ENCODE peak calls at places on chromosomes 6 and 20, in four cellular contexts. N is HCT116, C is suprapubic skin, Z is body of pancreas. G is an unnamed sample.

GRCh38 chr6:41536884-41537347 is 9.3 kb upstream of the FOXP4 start:
- DNase-seq in N (peak), C (no peak), Z (peak), G (no peak)

GRCh38 chr20:19783966-19784401 is 25.9 kb downstream of the RIN2 start:
- DNase-seq in N (no peak), C (no peak), Z (peak), G (no peak)

GRCh38 chr6:170210026-170210390 is 80.9 kb downstream of the DLL1 start:
- DNase-seq in N (no peak), C (peak), Z (no peak), G (no peak)

GRCh38 chr6:130970839-130971410 is 92.1 kb downstream of the EPB41L2 start:
- DNase-seq in N (no peak), C (no peak), Z (no peak), G (no peak)

GRCh38 chr6:7270320-7271204 is 42.4 kb downstream of the SSR1 start:
- DNase-seq in N (no peak), C (peak), Z (peak), G (no peak)

GRCh38 chr6:45423901-45424627 is 46.3 kb upstream of the SUPT3H start:
- DNase-seq in N (no peak), C (no peak), Z (no peak), G (no peak)

GRCh38 chr6:121393711-121394110 is 41.7 kb upstream of the GJA1 start:
- DNase-seq in N (no peak), C (no peak), Z (no peak), G (no peak)

GRCh38 chr6:137840252-137840651 is 26.8 kb upstream of the TNFAIP3 start:
- DNase-seq in N (no peak), C (no peak), Z (no peak), G (no peak)

GRCh38 chr6:15089569-15090144 is 156.2 kb upstream of the JARID2 start:
- DNase-seq in N (no peak), C (no peak), Z (peak), G (peak)

GRCh38 chr20:57743450-57744095 is 33.8 kb upstream of the PMEPA1 start:
- DNase-seq in N (no peak), C (no peak), Z (no peak), G (no peak)

GRCh38 chr6:147141690-147142308 is 62.4 kb upstream of the STXBP5 start:
- DNase-seq in N (no peak), C (no peak), Z (no peak), G (no peak)

GRCh38 chr6:32932132-32932868 is 8.5 kb downstream of the HLA-DMB start:
- DNase-seq in N (no peak), C (no peak), Z (no peak), G (no peak)

GRCh38 chr20:5039255-5039657 is 37.9 kb upstream of the SLC23A2 start:
- DNase-seq in N (no peak), C (no peak), Z (no peak), G (no peak)

GRCh38 chr20:40160151-40160550 is 528.9 kb downstream of the MAFB start:
- DNase-seq in N (peak), C (peak), Z (peak), G (no peak)

GRCh38 chr6:13573669-13574110 is 711 bp upstream of the SIRT5 start:
- DNase-seq in N (peak), C (no peak), Z (peak), G (no peak)

GRCh38 chr20:63941282-63942060 is 14.7 kb downstream of the UCKL1 start:
- DNase-seq in N (no peak), C (peak), Z (peak), G (no peak)

GRCh38 chr20:49245921-49246740 is 26.9 kb downstream of the DDX27 start:
- DNase-seq in N (peak), C (no peak), Z (no peak), G (no peak)

GRCh38 chr6:42963855-42964605 is 3.5 kb downstream of the GNMT start:
- DNase-seq in N (no peak), C (no peak), Z (peak), G (no peak)

GRCh38 chr6:20205722-20206154 is 6.5 kb downstream of the MBOAT1 start:
- DNase-seq in N (no peak), C (no peak), Z (no peak), G (no peak)

GRCh38 chr20:41300906-41301305 is 16.6 kb downstream of the ZHX3 start:
- DNase-seq in N (no peak), C (no peak), Z (no peak), G (no peak)

GRCh38 chr6:127146935-127147334 is 28.5 kb downstream of the RSPO3 start:
- DNase-seq in N (no peak), C (no peak), Z (no peak), G (no peak)

GRCh38 chr6:27209659-27210269 is 37.7 kb upstream of the PRSS16 start:
- DNase-seq in N (no peak), C (no peak), Z (no peak), G (no peak)

GRCh38 chr6:119160911-119161310 is 82.4 kb upstream of the FAM184A start:
- DNase-seq in N (no peak), C (no peak), Z (no peak), G (no peak)

GRCh38 chr6:46926481-46926880 is 4.7 kb upstream of the ADGRF5 start:
- DNase-seq in N (no peak), C (no peak), Z (no peak), G (no peak)

GRCh38 chr6:143778926-143779325 is 64.2 kb upstream of the LTV1 start:
- DNase-seq in N (no peak), C (no peak), Z (no peak), G (no peak)

GRCh38 chr6:20589266-20589665 is 55.0 kb downstream of the CDKAL1 start:
- DNase-seq in N (no peak), C (no peak), Z (peak), G (no peak)

GRCh38 chr6:129568015-129568414 is 142.0 kb downstream of the ARHGAP18 start:
- DNase-seq in N (no peak), C (no peak), Z (no peak), G (no peak)
- TF ChIP-seq POLR2A in N (no peak), C (no peak), Z (no peak), G (no peak)

GRCh38 chr20:53580376-53581111 is 13.1 kb downstream of the ZNF217 start:
- DNase-seq in N (no peak), C (no peak), Z (no peak), G (no peak)
- TF ChIP-seq CTCF in N (peak), C (no peak), Z (peak), G (no peak)

DNA sequence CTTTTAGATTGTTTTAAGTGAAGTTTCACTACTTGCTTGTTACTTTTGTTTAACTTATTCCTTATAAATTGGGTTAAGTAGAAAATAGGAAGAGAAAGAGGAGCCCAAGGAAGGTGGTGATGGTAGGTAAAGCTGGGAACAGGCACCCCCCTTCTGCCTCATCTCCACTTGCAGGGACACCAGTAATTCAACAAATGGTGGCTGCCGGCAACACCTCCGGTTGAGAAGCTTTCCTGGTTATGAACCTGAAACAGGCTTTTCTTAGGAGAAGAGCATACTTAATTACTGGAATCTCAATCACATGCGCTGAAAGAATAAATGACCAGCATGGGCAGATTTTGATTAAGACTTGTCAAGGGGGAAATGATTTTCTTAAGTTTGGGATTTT is 158.9 kb upstream of the ZNF217 start:
- DNase-seq in N (no peak), C (no peak), Z (no peak), G (no peak)
- TF ChIP-seq POLR2A in N (no peak), C (no peak), Z (no peak), G (no peak)

GRCh38 chr20:62387219-62387913 is 463 bp downstream of the RPS21 start:
- DNase-seq in N (no peak), C (no peak), Z (no peak), G (no peak)

GRCh38 chr20:62390306-62391164 is 3.6 kb downstream of the RPS21 start:
- DNase-seq in N (no peak), C (no peak), Z (no peak), G (no peak)

GRCh38 chr20:62387993-62388635 is 1.2 kb downstream of the RPS21 start:
- DNase-seq in N (no peak), C (no peak), Z (no peak), G (no peak)

GRCh38 chr20:62389601-62390087 is 2.7 kb downstream of the RPS21 start:
- DNase-seq in N (no peak), C (no peak), Z (no peak), G (no peak)

GRCh38 chr20:62388839-62389600 is 2.1 kb downstream of the RPS21 start:
- DNase-seq in N (no peak), C (no peak), Z (no peak), G (no peak)
- TF ChIP-seq CTCF in N (peak), C (no peak), Z (no peak), G (no peak)

GRCh38 chr20:9256359-9256758 is 187.5 kb downstream of the PLCB4 start:
- DNase-seq in N (no peak), C (no peak), Z (no peak), G (no peak)
- TF ChIP-seq POLR2A in N (no peak), C (no peak), Z (no peak), G (no peak)

GRCh38 chr6:112525749-112526148 is 178.6 kb downstream of the RFPL4B start:
- DNase-seq in N (no peak), C (no peak), Z (no peak), G (no peak)
- TF ChIP-seq CTCF in N (no peak), C (no peak), Z (no peak), G (no peak)

GRCh38 chr6:166720859-166721258 is 93.8 kb upstream of the RPS6KA2 start:
- DNase-seq in N (no peak), C (no peak), Z (no peak), G (no peak)
- TF ChIP-seq POLR2A in N (no peak), C (no peak), Z (no peak), G (no peak)

DNA sequence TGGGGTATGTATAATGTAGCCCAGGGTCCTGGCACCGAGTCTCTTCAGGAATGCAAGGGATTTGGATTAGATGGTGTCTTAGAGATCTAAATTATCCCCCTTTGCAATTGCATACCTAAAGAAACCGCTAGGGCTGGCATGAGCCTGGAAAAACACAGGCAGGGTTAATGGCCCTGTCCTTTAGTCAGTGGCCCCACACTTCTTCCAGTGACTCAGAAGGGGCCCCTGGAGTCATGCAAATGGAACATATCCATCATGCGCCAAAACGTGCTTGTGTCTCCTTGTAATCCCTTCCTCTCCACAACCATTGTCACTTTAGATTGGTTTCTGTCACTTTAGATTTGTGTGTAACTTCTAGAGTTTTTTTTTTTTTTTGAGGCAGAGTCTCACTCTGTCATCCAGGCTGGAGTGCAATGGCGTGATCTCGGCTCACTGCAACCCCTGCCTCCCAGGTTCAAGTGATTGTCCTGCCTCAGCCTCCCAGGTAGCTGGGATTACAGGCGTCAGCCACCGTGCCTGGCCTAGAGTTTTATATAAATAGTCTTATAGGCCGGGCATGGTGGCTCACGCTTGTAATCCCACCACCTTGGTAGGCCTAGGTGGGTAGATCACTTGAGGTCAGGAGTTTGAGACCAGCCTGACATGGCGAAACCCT is 8.7 kb upstream of the MYBL2 start:
- DNase-seq in N (no peak), C (peak), Z (no peak), G (no peak)
- TF ChIP-seq CTCF in N (peak), C (no peak), Z (no peak), G (no peak)

DNA sequence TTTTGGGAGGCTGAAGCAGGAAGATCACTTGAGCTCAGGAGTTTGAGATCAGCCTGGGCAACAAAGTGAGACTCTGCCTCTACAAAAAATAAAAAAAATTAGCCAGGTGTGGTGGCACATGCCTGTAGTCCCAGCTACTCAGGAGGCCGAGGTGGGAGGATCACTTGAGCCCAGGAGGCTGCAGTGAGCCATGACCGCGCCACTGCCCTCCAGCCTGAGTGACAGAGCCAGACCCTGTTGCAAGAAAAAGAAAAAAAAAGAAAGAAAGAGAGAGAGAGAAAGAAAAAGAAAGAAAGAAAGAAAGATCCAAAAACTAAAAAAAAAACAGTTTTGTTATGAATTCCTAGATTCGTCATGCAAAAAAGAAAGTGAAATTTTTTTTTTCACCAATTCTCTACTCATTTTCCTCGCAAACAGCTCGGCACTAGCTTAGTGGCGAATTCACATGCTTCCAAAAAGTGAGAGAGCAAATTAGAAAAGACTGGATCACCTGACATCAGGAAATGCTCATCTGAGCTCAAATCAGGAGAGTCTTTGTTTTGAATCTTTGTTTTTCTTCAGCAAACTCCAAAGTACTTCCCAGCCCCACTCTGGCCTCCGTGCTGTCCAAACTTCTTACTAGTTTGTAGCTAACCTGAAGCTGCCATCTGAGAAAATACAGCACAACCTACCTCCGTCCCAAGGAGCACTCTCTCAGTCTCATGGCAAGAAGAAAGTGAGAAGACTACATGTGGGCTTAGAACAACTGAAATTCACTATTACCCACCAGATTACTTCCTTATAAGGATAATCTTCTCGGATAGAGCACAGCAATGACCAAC is 27.0 kb downstream of the IPCEF1 start:
- DNase-seq in N (no peak), C (no peak), Z (no peak), G (no peak)
- TF ChIP-seq POLR2A in N (no peak), C (no peak), Z (no peak), G (no peak)

GRCh38 chr6:165728196-165728595 is 65.2 kb upstream of the PDE10A start:
- DNase-seq in N (no peak), C (no peak), Z (no peak), G (no peak)

GRCh38 chr6:165726915-165727314 is 63.9 kb upstream of the PDE10A start:
- DNase-seq in N (no peak), C (no peak), Z (no peak), G (no peak)

GRCh38 chr6:165723326-165723725 is 60.3 kb upstream of the PDE10A start:
- DNase-seq in N (no peak), C (no peak), Z (no peak), G (no peak)

GRCh38 chr6:165726290-165726875 is 63.3 kb upstream of the PDE10A start:
- DNase-seq in N (no peak), C (no peak), Z (no peak), G (no peak)

GRCh38 chr6:165725201-165725600 is 62.2 kb upstream of the PDE10A start:
- DNase-seq in N (no peak), C (no peak), Z (no peak), G (no peak)
- TF ChIP-seq CTCF in N (peak), C (no peak), Z (no peak), G (no peak)

G was measured in lower leg skin.